ENCODE peak calls at places on chromosomes 13 and 19, in six cellular contexts. D is neuronal stem cell, G is colonic mucosa, Z is kidney, Q is adipocyte, P is IMR-90. W is an unnamed sample.

GRCh38 chr19:16405091-16405490 is 66.7 kb downstream of the EPS15L1 start:
- DNase-seq in D (no peak), G (no peak), Z (no peak), P (no peak), Q (no peak), W (no peak)

GRCh38 chr13:31927219-31927653 is 104.3 kb upstream of the FRY start:
- DNase-seq in Q (no peak), P (no peak), D (no peak), G (peak), Z (no peak), W (no peak)

GRCh38 chr13:29594310-29594709 is 1.2 kb downstream of the SLC7A1 start:
- DNase-seq in P (peak), D (peak), Q (peak), G (peak), Z (no peak), W (peak)

GRCh38 chr19:41351339-41352245 is 2.1 kb downstream of the TGFB1 start:
- DNase-seq in G (peak), P (peak), D (no peak), Q (peak), Z (peak), W (peak)

GRCh38 chr19:17402982-17403855 is 2.2 kb downstream of the BST2 start:
- DNase-seq in D (peak), G (no peak), P (no peak), Q (peak), Z (no peak), W (peak)

GRCh38 chr19:2722541-2723344 is 1.6 kb upstream of the DIRAS1 start:
- DNase-seq in Q (peak), Z (peak), D (no peak), P (peak), G (peak), W (peak)

GRCh38 chr19:37361994-37362393 is 8.9 kb upstream of the ZNF527 start:
- DNase-seq in D (no peak), Q (peak), P (peak), Z (no peak), G (no peak), W (peak)

GRCh38 chr19:5165697-5166019 is 175.0 kb downstream of the PTPRS start:
- DNase-seq in P (no peak), G (no peak), Z (no peak), Q (no peak), D (no peak), W (no peak)

GRCh38 chr19:2032296-2032941 is 16.9 kb upstream of the BTBD2 start:
- DNase-seq in Q (peak), P (peak), G (peak), Z (peak), D (no peak), W (peak)

GRCh38 chr13:52053460-52053859 is 29.0 kb downstream of the UTP14C start:
- DNase-seq in P (no peak), G (no peak), D (no peak), Z (no peak), Q (peak), W (no peak)

GRCh38 chr19:14961956-14962685 is 17.5 kb downstream of the SLC1A6 start:
- DNase-seq in Z (no peak), D (no peak), G (no peak), P (no peak), Q (no peak), W (no peak)

GRCh38 chr13:95676100-95676774 is 702 bp upstream of the DNAJC3 start:
- DNase-seq in P (peak), D (no peak), G (peak), Q (peak), Z (peak), W (peak)

GRCh38 chr19:4455742-4456565 is 1.6 kb downstream of the UBXN6 start:
- DNase-seq in Z (peak), P (peak), D (no peak), Q (peak), G (no peak), W (peak)

GRCh38 chr19:46670874-46671273 is 9.9 kb upstream of the DACT3 start:
- DNase-seq in Z (no peak), G (no peak), Q (peak), D (no peak), P (peak), W (peak)

GRCh38 chr13:66659291-66660012 is 570.7 kb downstream of the PCDH9 start:
- DNase-seq in P (no peak), D (no peak), Z (no peak), G (no peak), Q (peak), W (no peak)

GRCh38 chr19:56611288-56611687 is 16.2 kb downstream of the ZNF71 start:
- DNase-seq in Q (no peak), Z (no peak), P (no peak), D (no peak), G (no peak), W (no peak)

GRCh38 chr13:69579351-69579750 is 528.3 kb upstream of the ATXN8OS start:
- DNase-seq in G (no peak), D (no peak), Z (no peak), P (no peak), Q (no peak), W (no peak)

GRCh38 chr19:37692956-37693660 is 26.5 kb downstream of the ZNF607 start:
- DNase-seq in Q (no peak), D (no peak), Z (no peak), G (no peak), P (no peak), W (peak)

GRCh38 chr19:39199025-39199424 is 2.3 kb downstream of the NCCRP1 start:
- DNase-seq in D (no peak), P (peak), Q (peak), G (no peak), Z (peak), W (peak)

GRCh38 chr19:58399903-58400637 is 4.6 kb downstream of the RNF225 start:
- DNase-seq in Q (no peak), G (no peak), Z (peak), P (no peak), D (no peak), W (peak)

GRCh38 chr19:11164879-11165406 is 9.4 kb upstream of the SPC24 start:
- DNase-seq in P (peak), Z (peak), D (no peak), Q (peak), G (peak), W (peak)

GRCh38 chr19:7635670-7636069 is 1.2 kb upstream of the STXBP2 start:
- DNase-seq in D (no peak), Z (no peak), P (no peak), Q (no peak), G (no peak), W (no peak)

GRCh38 chr19:7636691-7637373 is at the start of gene STXBP2:
- DNase-seq in G (peak), P (no peak), D (peak), Z (peak), Q (no peak), W (peak)

GRCh38 chr19:7636317-7636690 is 606 bp upstream of the STXBP2 start:
- DNase-seq in Z (no peak), G (no peak), D (no peak), P (no peak), Q (no peak), W (no peak)

GRCh38 chr19:7638802-7639465 is 2.0 kb downstream of the STXBP2 start:
- DNase-seq in Z (no peak), Q (no peak), G (no peak), D (no peak), P (no peak), W (no peak)

GRCh38 chr19:7637374-7638256 is 705 bp downstream of the STXBP2 start:
- DNase-seq in Q (no peak), P (no peak), D (no peak), Z (peak), G (peak), W (no peak)
- H3K9ac ChIP-seq in Q (no peak), P (no peak), D (no peak), Z (no peak), G (peak), W (no peak)

DNA sequence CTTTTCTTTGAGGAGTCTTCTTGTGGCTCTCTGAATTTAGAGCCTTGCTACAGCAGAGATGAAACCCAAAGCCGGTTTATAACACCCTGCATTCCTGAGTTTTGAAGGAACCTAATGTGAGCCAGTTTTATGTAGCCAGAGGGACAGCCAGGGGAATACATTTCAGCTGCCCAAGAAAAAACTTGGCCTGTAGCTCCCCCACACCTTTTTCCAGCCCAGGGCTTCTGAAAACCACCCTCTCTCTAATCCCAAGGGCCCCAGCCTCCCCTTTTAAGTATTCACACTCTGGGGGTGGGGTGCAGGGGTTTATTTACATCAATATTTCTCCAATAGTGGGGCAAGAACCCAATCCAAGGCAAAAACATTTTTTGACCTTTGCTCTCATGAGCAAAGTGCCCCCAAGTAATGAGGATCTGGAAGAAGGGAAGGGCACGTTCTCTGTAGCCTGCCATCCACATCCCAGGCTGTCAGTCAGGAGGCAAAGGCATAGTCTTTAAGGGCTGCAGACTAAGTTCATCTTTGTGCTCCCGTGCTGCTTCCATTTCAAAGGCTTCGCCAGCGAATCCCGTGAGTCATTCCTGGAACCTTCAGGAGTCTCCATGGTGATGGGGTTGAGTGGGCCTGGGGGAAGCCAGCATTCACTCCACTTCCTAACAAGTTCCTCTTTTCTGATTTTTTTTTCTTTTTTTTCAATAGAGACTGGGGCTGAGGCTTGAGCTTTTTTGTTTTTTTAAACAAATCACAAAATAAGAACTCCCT is 33.2 kb upstream of the MEDAG start:
- DNase-seq in Z (no peak), G (no peak), Q (peak), P (peak), D (peak), W (peak)
- H3K9ac ChIP-seq in Z (no peak), G (no peak), Q (peak), P (peak), D (no peak), W (peak)

DNA sequence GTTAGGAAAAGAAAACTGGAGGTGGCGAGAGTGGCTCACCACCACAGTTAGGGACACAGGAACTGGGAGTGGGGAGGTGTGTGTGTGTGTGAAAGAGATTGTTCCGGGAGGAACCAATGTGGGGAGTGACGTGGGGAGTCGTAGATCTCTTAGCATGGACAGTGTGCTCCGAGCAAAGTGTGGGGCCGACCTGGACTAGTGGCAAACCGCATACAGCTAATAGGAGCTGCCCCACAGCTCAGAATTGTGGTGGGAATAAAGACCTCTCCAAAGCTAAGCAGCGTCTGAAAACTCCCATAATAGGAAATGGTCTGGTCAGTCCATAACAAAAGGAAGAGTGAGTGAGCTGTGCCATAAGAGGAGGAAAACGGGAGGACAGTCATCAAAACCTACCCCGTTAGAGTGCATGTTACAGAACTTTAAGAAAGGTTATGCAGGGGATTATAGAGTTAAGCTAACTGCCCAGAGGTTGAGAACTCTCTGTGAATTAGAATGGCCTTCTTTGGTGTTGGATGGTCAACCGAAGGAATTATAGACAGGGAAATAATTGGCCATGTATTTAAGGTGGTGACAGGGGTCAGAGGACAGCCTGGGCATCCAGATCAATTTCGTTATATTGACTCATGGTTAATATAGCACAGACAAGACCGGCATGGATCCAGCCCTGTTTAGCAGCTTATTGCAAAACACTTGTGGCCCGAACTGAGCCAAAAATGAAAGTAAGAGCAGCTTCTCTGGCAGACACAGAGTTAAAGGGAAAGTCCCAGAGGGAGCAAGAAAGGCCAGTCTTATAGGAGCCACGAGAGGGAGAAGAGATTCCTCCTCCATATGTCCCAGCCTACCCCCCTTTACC is 8.9 kb upstream of the SLC15A1 start:
- DNase-seq in Q (peak), Z (no peak), D (no peak), G (no peak), P (peak), W (peak)
- H3K9ac ChIP-seq in Q (no peak), Z (no peak), D (no peak), G (no peak), P (peak), W (peak)

DNA sequence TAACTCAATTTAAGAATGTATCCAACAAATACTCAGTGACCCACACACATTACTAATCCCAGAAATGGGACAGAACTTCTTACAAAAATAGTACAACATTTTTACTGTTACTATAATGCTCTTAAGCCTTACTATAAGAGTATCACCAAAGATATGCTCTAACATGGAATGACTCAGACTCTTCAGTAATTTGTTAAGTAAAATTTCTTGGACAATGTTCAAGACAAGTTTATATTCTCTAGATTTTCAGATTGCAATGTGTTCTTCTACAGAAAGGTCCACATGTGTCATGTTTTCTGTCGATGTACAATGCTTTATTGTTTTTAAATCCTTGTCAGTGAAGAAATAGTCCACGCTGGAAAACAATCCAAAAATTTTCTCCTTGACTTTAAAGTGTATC is 66.3 kb upstream of the RFXAP start:
- DNase-seq in G (no peak), Q (peak), D (no peak), P (peak), Z (no peak), W (peak)
- H3K9ac ChIP-seq in G (no peak), Q (no peak), D (no peak), P (no peak), Z (no peak), W (no peak)

DNA sequence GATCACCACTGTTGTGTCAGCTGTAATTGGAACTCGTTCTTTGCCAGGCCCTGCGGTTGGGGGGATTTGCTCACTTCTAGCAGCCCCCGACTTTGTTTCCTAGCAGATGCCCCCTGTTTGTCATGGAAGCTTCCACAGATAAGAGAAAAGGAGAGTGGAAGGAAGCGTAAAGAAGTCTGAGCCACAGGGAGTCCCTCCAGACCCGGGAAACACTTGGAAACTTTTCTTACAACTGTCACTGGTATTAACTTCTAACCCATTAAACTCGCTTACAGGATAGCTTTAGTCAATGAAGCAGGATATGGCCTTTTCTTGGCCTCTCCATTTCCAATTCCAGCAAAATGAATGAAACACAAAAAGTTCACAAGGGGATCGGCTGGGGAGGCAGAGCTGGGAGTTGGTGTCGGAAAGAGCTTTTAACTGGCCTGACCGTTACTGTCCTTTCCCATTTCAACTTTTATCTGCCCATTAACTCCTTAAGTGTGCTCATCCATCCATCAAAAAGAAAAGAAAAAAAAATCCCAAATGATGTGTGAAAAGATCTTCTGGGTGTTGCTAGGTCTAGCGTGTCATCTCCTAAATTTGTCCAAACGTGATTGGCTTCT is 231.9 kb upstream of the ARGLU1 start:
- DNase-seq in Q (no peak), G (no peak), P (no peak), Z (no peak), D (no peak), W (no peak)
- H3K9ac ChIP-seq in Q (no peak), G (no peak), P (no peak), Z (no peak), D (no peak), W (no peak)

GRCh38 chr19:28445826-28446225 is 767.1 kb downstream of the UQCRFS1 start:
- DNase-seq in Z (no peak), G (no peak), P (no peak), Q (no peak), D (no peak), W (no peak)

GRCh38 chr19:28443361-28443760 is 769.6 kb downstream of the UQCRFS1 start:
- DNase-seq in G (peak), D (no peak), P (no peak), Q (no peak), Z (no peak), W (no peak)

GRCh38 chr19:28444371-28444770 is 768.6 kb downstream of the UQCRFS1 start:
- DNase-seq in G (no peak), Z (no peak), Q (no peak), D (no peak), P (no peak), W (no peak)

GRCh38 chr19:28449803-28450202 is 763.1 kb downstream of the UQCRFS1 start:
- DNase-seq in P (no peak), Z (no peak), D (no peak), Q (no peak), G (no peak), W (no peak)

DNA sequence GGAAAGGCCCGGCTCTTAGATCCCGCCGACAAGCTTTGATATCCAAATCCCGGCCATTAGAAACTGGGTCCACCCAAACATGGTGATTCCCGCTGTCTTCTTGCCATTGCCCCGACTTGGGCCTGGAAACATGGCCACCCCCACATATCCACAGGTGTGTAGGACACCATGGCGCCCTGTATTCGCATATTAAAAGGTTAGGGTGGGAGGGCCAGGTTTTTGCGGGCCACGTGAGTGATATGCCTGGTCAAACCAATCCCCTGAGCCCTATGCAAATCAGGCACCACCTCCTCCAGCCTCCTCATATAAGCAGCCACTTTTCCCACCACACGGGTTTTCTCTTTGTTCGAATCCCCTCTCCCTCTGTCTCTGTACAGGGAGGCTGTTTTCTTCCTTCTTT is 766.4 kb downstream of the UQCRFS1 start:
- DNase-seq in Q (no peak), G (no peak), D (no peak), P (no peak), Z (no peak), W (no peak)
- H3K9ac ChIP-seq in Q (no peak), G (no peak), D (no peak), P (no peak), Z (no peak), W (no peak)

GRCh38 chr13:105897575-105897974 is 637.9 kb downstream of the EFNB2 start:
- DNase-seq in Z (no peak), G (no peak), Q (no peak), D (no peak), P (no peak), W (no peak)
- H3K9ac ChIP-seq in Z (no peak), G (no peak), Q (no peak), D (no peak), P (no peak), W (no peak)

DNA sequence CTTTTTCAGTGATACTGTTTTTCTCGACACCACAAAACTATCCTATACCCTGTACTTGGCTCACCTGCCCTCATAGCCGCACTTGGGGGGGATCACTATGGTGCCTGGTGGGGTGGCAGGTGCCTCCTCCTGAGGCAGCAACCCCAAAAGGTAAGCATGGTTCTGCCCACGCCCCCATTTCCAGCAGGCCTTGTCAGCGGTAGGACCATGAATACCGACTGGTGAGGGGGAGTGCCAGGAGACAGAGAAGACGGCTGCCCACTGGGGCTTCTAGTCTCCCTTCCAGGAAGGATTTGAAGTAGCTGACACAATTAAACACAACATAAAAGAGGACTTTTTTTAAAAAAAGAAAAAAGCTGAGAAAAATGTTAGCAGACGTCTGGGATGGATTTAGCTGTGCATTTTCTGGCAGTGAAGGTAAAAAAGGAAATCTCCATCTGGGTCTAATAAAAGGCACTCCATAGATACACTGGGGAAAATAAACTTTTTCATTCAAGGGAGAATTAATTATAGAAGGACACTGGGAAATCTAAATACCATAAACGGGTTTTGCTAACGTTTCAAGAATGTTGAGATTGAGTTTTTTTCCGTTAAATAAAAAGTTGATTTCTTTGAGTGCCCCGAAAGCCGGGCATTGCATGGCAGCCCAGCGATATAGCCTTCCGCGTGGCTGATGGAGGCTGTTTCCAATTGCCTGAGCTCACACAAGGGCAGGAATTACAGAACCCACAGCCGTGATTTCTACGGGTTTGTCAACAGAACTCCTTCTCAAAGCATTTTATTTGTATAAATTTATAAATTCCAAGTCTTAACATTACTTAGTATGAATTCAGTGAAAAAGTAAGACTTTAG is 45.1 kb downstream of the ATP11A start:
- DNase-seq in D (no peak), Q (peak), Z (no peak), P (peak), G (no peak), W (no peak)
- H3K9ac ChIP-seq in D (no peak), Q (no peak), Z (no peak), P (no peak), G (no peak), W (no peak)